ENCODE peak calls at places on chromosomes 16 and 17, in five cellular contexts. W, K, Q, O and J are unnamed samples.

GRCh38 chr17:67834634-67835033 is 9.3 kb downstream of the BPTF start:
- DNase-seq in K (no peak), W (no peak), O (no peak), Q (no peak), J (no peak)

GRCh38 chr17:51650772-51651171 is 390.4 kb downstream of the UTP18 start:
- DNase-seq in Q (no peak), W (no peak), O (no peak), K (no peak), J (no peak)

GRCh38 chr17:78737332-78737731 is 44.7 kb downstream of the CYTH1 start:
- DNase-seq in W (peak; percentile 73), O (no peak), K (no peak), Q (no peak), J (no peak)

GRCh38 chr17:44439168-44439567 is 49.7 kb upstream of the ITGA2B start:
- DNase-seq in Q (no peak), W (no peak), O (no peak), K (no peak), J (no peak)

GRCh38 chr16:86222965-86223551 is 287.3 kb upstream of the FOXF1 start:
- DNase-seq in K (no peak), W (no peak), O (no peak), Q (no peak), J (no peak)

GRCh38 chr16:9625122-9625521 is 533.7 kb downstream of the HAPSTR1 start:
- DNase-seq in Q (no peak), O (no peak), K (no peak), W (no peak), J (no peak)

GRCh38 chr16:69306031-69306430 is 5.1 kb upstream of the VPS4A start:
- DNase-seq in Q (no peak), W (peak; percentile 1), O (no peak), K (no peak), J (no peak)

GRCh38 chr16:1758923-1759322 is 12.4 kb downstream of the NME3 start:
- DNase-seq in O (no peak), W (no peak), K (no peak), Q (no peak), J (no peak)

GRCh38 chr17:77209330-77209748 is 68.6 kb downstream of the SEC14L1 start:
- DNase-seq in Q (no peak), K (no peak), O (no peak), W (no peak), J (no peak)

DNA sequence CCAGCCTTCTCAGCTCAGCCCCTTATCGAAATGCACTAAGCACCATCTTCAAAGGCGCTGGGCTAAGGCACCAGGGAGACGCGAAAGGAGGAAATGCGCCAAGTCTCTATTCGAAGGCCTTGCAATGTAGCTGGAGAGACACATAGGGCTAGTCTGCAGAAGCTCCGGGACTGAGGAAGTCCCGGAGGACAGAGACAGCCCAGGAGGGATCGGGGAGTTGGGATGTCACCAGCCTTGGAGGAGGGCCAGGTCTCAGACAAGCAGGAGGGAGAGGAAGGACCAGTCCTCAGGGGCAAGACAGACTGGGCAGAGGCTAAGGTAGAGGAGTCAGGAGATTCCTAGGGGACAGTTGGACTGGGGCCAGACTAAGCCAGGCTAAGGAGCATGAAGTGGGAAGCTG is 8.5 kb downstream of the C17orf100 start:
- DNase-seq in O (no peak), Q (no peak), K (no peak), W (no peak), J (no peak)
- H3K4me3 ChIP-seq in O (no peak overlapping the region), Q (no peak overlapping the region), K (no peak overlapping the region), W (no peak overlapping the region), J (no peak overlapping the region)

DNA sequence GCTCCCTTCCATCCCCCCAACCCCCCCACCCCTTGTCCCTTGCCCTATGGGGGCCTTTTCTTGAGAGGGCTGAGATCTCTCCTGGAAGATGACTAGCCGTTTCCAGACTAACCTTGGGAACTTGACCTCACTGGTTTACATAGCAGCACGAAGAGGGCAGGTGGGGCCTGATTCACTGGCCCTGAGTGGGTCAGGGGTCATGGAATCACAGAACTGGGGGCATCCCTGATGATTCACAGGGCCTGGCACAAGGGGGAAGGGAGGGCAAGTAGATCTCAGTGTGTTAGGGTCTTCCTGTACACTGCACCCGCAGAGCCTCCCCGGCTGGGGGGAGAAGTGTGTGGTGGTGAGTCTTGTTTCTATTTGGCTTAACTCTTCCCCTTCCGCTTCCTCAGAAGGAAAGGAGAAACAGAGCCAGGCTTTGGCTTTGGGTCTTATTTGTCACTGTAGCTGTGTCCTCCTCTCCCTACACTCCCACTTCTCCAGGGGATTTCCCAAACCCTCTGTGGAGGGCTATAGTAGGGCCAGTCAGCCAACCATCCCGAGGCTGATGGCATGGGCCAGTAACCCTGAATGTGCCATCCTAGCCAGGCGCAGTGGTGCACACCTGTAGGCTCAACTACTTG is 3.7 kb downstream of the STARD3 start:
- DNase-seq in W (no peak), O (no peak), K (no peak), Q (no peak), J (no peak)
- H3K4me1 ChIP-seq in W (peaks cover 18% of the 10 kb centered on the region), O (peaks cover 50% of the 10 kb centered on the region), K (peaks cover 66% of the 10 kb centered on the region), Q (peaks cover 54% of the 10 kb centered on the region), J (peaks cover 75% of the 10 kb centered on the region)

GRCh38 chr17:39926135-39926587 is 1.2 kb downstream of the ORMDL3 start:
- DNase-seq in O (no peak), K (no peak), Q (no peak), W (no peak), J (no peak)
- H3K27ac ChIP-seq in O (no peak overlapping the region), K (peak overlapping the region; percentile 71), Q (no peak overlapping the region), W (no peak overlapping the region), J (peak overlapping the region; percentile 90)

GRCh38 chr17:13918247-13918646 is 151.1 kb upstream of the COX10 start:
- DNase-seq in W (no peak), K (no peak), Q (no peak), O (no peak), J (no peak)
- H3K4me3 ChIP-seq in W (no peak overlapping the region), K (no peak overlapping the region), Q (no peak overlapping the region), O (no peak overlapping the region), J (no peak overlapping the region)

DNA sequence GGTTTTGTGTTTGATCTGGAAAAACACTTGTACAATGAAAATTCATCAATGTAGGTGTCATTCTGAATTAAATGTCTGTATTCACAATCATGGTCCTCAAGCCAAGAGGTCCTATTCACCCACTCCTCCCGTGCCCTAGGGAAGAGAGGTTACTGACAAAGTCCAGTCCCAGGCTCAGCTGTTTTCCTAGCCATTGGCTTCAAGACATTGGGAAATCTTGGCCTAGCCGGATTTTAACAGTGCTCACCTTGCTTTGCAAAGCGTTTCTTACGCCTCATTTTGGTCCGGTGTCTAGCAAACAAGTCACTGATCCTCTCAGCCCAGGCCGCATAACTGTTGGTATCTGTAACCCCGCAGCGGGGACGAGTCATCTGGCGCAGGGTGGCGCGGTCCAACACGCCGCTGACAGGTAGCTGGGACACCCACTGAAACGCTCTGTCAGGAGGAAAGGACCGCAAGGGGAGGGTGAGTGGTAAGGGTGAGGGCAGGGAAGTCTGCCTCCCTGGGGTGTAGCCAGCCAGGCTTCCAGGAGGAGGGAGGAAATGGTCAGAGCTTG is 16.7 kb downstream of the MMP28 start:
- DNase-seq in Q (no peak), W (no peak), O (no peak), K (no peak), J (no peak)
- H3K4me1 ChIP-seq in Q (no peaks in the 10 kb centered on the region), W (peaks cover 43% of the 10 kb centered on the region), O (peaks cover 5% of the 10 kb centered on the region), K (no peaks in the 10 kb centered on the region), J (no peaks in the 10 kb centered on the region)

DNA sequence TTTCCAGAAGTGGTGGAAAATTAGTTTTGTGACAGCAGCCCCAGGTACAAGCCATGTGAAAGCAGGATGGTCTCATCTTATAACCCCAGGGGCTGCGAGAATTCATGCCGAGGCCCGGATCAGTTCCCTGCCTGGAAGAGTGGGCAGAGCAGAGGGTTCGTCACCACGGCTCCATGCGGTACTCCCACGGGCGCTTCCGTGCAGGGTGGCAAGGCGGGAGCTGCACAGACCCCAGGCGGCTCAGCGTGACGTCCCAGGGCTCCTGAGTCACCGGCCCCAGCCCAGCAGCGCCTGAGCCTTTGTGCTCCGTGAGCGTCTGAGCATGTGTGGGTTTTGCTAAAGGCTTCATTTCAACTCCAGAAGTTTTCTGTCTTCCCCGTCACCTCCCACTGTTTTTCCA is 71.2 kb upstream of the CHMP6 start:
- DNase-seq in K (no peak), Q (no peak), W (no peak), O (no peak), J (no peak)
- H3K27ac ChIP-seq in K (no peak overlapping the region), Q (no peak overlapping the region), W (no peak overlapping the region), O (no peak overlapping the region), J (no peak overlapping the region)

DNA sequence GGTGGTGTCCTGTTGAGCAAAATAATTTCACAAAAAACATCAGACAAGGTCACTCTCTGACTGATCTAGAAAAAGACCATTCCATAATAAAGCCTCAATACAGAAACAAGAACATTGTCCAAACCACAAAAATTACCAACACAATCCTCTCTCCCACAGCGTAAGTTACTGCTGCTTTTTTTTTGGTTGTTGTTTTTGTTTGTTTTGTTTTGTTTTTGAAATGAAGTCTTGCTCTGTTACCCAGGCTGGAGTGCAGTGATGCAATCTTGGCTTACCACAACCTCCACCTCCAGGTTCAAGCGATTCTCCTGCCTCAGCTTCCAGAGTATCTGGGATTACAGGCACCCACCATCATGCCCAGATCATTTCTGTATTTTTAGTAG is 1.5 kb upstream of the KCTD13 start:
- DNase-seq in W (no peak), Q (no peak), O (no peak), K (no peak), J (no peak)
- H3K4me3 ChIP-seq in W (no peak overlapping the region), Q (no peak overlapping the region), O (peak overlapping the region; percentile 98), K (no peak overlapping the region), J (no peak overlapping the region)

GRCh38 chr17:7218774-7219173 is 862 bp downstream of the DLG4 start:
- DNase-seq in K (no peak), W (no peak), O (no peak), Q (peak; percentile 12), J (no peak)

GRCh38 chr17:7217113-7217987 is 2.3 kb downstream of the DLG4 start:
- DNase-seq in W (no peak), K (no peak), Q (peak; percentile 47), O (no peak), J (no peak)

GRCh38 chr17:7216242-7217112 is 3.2 kb downstream of the DLG4 start:
- DNase-seq in W (no peak), K (no peak), Q (peak; percentile 13), O (no peak), J (no peak)

GRCh38 chr17:7219434-7219811 is 213 bp downstream of the DLG4 start:
- DNase-seq in O (no peak), W (no peak), Q (peak; percentile 6), K (no peak), J (no peak)

GRCh38 chr17:7218166-7218565 is 1.5 kb downstream of the DLG4 start:
- DNase-seq in K (no peak), Q (peak; percentile 31), W (no peak), O (no peak), J (no peak)
- H3K4me1 ChIP-seq in K (peaks cover 64% of the 10 kb centered on the region), Q (peaks cover 32% of the 10 kb centered on the region), W (peaks cover 41% of the 10 kb centered on the region), O (peaks cover 61% of the 10 kb centered on the region), J (peaks cover 83% of the 10 kb centered on the region)

GRCh38 chr16:64475627-64476351 is 646.1 kb downstream of the CDH11 start:
- DNase-seq in K (no peak), W (no peak), Q (no peak), O (no peak), J (no peak)
- H3K27ac ChIP-seq in K (no peak overlapping the region), W (no peak overlapping the region), Q (peak overlapping the region; percentile 52), O (peak overlapping the region; percentile 74), J (peak overlapping the region; percentile 42)

GRCh38 chr16:80659865-80660264 is 119.1 kb downstream of the DYNLRB2 start:
- DNase-seq in W (no peak), O (no peak), K (no peak), Q (no peak), J (no peak)
- H3K4me3 ChIP-seq in W (no peak overlapping the region), O (no peak overlapping the region), K (no peak overlapping the region), Q (no peak overlapping the region), J (no peak overlapping the region)